ENCODE peak calls at places on chromosome 2, in eight cellular contexts. X is fibroblast of mammary gland, Q is nephron progenitor cell, B is lower leg skin, A is SK-N-SH, I is glutamatergic neuron, T is stomach, J is dorsolateral prefrontal cortex. D is an unnamed sample.

GRCh38 chr2:41907716-41908328 is 140.0 kb upstream of the PKDCC start:
- DNase-seq in X (no peak), Q (no peak), B (no peak), A (no peak), I (no peak), T (no peak), J (no peak), D (no peak)

GRCh38 chr2:218396688-218397501 is 2.8 kb upstream of the CTDSP1 start:
- DNase-seq in X (peak), Q (peak), B (peak), A (peak), I (no peak), T (peak), J (peak), D (peak)

GRCh38 chr2:196849895-196850294 is 40.7 kb upstream of the C2orf66 start:
- DNase-seq in X (peak), Q (no peak), B (no peak), A (peak), I (no peak), T (no peak), J (peak), D (no peak)

GRCh38 chr2:241230435-241230834 is 42.0 kb downstream of the ANO7 start:
- DNase-seq in X (no peak), Q (no peak), B (no peak), A (no peak), I (no peak), T (no peak), J (no peak), D (no peak)

GRCh38 chr2:119533560-119533959 is 9.3 kb upstream of the SCTR start:
- DNase-seq in X (no peak), Q (no peak), B (no peak), A (no peak), I (no peak), T (no peak), J (no peak), D (no peak)

GRCh38 chr2:157236404-157236803 is 21.1 kb upstream of the GALNT5 start:
- DNase-seq in X (no peak), Q (no peak), B (no peak), A (no peak), I (no peak), T (no peak), J (no peak), D (no peak)

GRCh38 chr2:133424876-133425275 is 143.4 kb downstream of the NCKAP5 start:
- DNase-seq in X (no peak), Q (no peak), B (no peak), A (no peak), I (no peak), T (no peak), J (no peak), D (no peak)

GRCh38 chr2:14712091-14712490 is 79.6 kb downstream of the LRATD1 start:
- DNase-seq in X (peak), Q (no peak), B (no peak), A (no peak), I (no peak), T (no peak), J (no peak), D (no peak)

GRCh38 chr2:118089015-118089800 is 937 bp downstream of the INSIG2 start:
- DNase-seq in X (peak), Q (peak), B (peak), A (peak), I (no peak), T (peak), J (peak), D (peak)

GRCh38 chr2:127032601-127033000 is 74.4 kb downstream of the BIN1 start:
- DNase-seq in X (peak), Q (no peak), B (no peak), A (no peak), I (no peak), T (no peak), J (no peak), D (no peak)

GRCh38 chr2:236764716-236765115 is 195.1 kb downstream of the ACKR3 start:
- DNase-seq in X (no peak), Q (no peak), B (no peak), A (no peak), I (no peak), T (no peak), J (no peak), D (no peak)

GRCh38 chr2:234363011-234363487 is 133.8 kb downstream of the ARL4C start:
- DNase-seq in X (peak), Q (peak), B (no peak), A (no peak), I (no peak), T (no peak), J (no peak), D (no peak)

GRCh38 chr2:232464534-232464865 is 8.5 kb downstream of the ALPI start:
- DNase-seq in X (no peak), Q (no peak), B (no peak), A (peak), I (no peak), T (no peak), J (no peak), D (no peak)

GRCh38 chr2:10428936-10429335 is 19.2 kb downstream of the ODC1 start:
- DNase-seq in X (no peak), Q (no peak), B (no peak), A (no peak), I (no peak), T (no peak), J (no peak), D (no peak)

GRCh38 chr2:109526442-109526970 is 87.3 kb downstream of the SEPTIN10 start:
- DNase-seq in X (no peak), Q (no peak), B (no peak), A (no peak), I (no peak), T (no peak), J (no peak), D (no peak)

GRCh38 chr2:162839419-162839818 is 852 bp upstream of the KCNH7 start:
- DNase-seq in X (no peak), Q (peak), B (no peak), A (peak), I (peak), T (no peak), J (peak), D (peak)

GRCh38 chr2:190062053-190062452 is 476 bp downstream of the MSTN start:
- DNase-seq in X (peak), Q (no peak), B (no peak), A (peak), I (no peak), T (no peak), J (no peak), D (no peak)

GRCh38 chr2:30234180-30234971 is 3.0 kb downstream of the LBH start:
- DNase-seq in X (peak), Q (no peak), B (no peak), A (no peak), I (no peak), T (peak), J (no peak), D (no peak)

GRCh38 chr2:191845248-191845715 is 1.6 kb downstream of the CAVIN2 start:
- DNase-seq in X (peak), Q (peak), B (no peak), A (no peak), I (peak), T (no peak), J (no peak), D (no peak)

GRCh38 chr2:196160966-196161365 is 10.4 kb downstream of the STK17B start:
- DNase-seq in X (no peak), Q (no peak), B (no peak), A (no peak), I (no peak), T (no peak), J (no peak), D (no peak)

GRCh38 chr2:230700447-230700846 is 12.2 kb upstream of the CAB39 start:
- DNase-seq in X (peak), Q (no peak), B (no peak), A (no peak), I (no peak), T (no peak), J (no peak), D (no peak)

GRCh38 chr2:7915302-7916200 is 766.3 kb upstream of the ID2 start:
- DNase-seq in X (peak), Q (no peak), B (no peak), A (no peak), I (no peak), T (no peak), J (no peak), D (no peak)

GRCh38 chr2:118046628-118047210 is 32.8 kb upstream of the CCDC93 start:
- DNase-seq in X (peak), Q (no peak), B (no peak), A (peak), I (no peak), T (no peak), J (no peak), D (peak)

GRCh38 chr2:202221873-202222272 is 16.5 kb downstream of the SUMO1 start:
- DNase-seq in X (no peak), Q (peak), B (no peak), A (peak), I (no peak), T (no peak), J (no peak), D (no peak)

GRCh38 chr2:235651643-235652042 is 157.8 kb downstream of the AGAP1 start:
- DNase-seq in X (no peak), Q (no peak), B (no peak), A (no peak), I (no peak), T (no peak), J (no peak), D (no peak)

GRCh38 chr2:65075176-65075575 is 19.0 kb downstream of the CEP68 start:
- DNase-seq in X (no peak), Q (no peak), B (no peak), A (no peak), I (no peak), T (no peak), J (no peak), D (no peak)

GRCh38 chr2:203594541-203594940 is 59.4 kb upstream of the RAPH1 start:
- DNase-seq in X (peak), Q (no peak), B (no peak), A (no peak), I (no peak), T (no peak), J (no peak), D (no peak)

GRCh38 chr2:1625281-1626001 is 118.9 kb downstream of the PXDN start:
- DNase-seq in X (peak), Q (no peak), B (no peak), A (peak), I (peak), T (no peak), J (peak), D (no peak)

GRCh38 chr2:45241061-45241561 is 231.9 kb upstream of the SIX2 start:
- DNase-seq in X (peak), Q (no peak), B (no peak), A (no peak), I (no peak), T (no peak), J (no peak), D (no peak)

GRCh38 chr2:106097370-106098000 is 96.6 kb downstream of the UXS1 start:
- DNase-seq in X (no peak), Q (no peak), B (no peak), A (no peak), I (no peak), T (no peak), J (no peak), D (no peak)

GRCh38 chr2:229921101-229921891 is 513 bp downstream of the TRIP12 start:
- DNase-seq in X (peak), Q (peak), B (peak), A (peak), I (peak), T (peak), J (peak), D (peak)

GRCh38 chr2:102735431-102736130 is 26.2 kb upstream of the TMEM182 start:
- DNase-seq in X (peak), Q (peak), B (no peak), A (no peak), I (peak), T (peak), J (no peak), D (no peak)

GRCh38 chr2:164126960-164127359 is 391.2 kb upstream of the FIGN start:
- DNase-seq in X (no peak), Q (no peak), B (no peak), A (no peak), I (no peak), T (no peak), J (no peak), D (no peak)
- TF ChIP-seq CTCF in X (peak), Q (no peak), B (no peak), A (peak), I (no peak), T (no peak), J (no peak), D (no peak)

GRCh38 chr2:150598383-150598782 is 110.9 kb upstream of the RND3 start:
- DNase-seq in X (no peak), Q (no peak), B (no peak), A (no peak), I (no peak), T (peak), J (no peak), D (no peak)

GRCh38 chr2:150594299-150594698 is 106.8 kb upstream of the RND3 start:
- DNase-seq in X (no peak), Q (no peak), B (no peak), A (no peak), I (no peak), T (no peak), J (no peak), D (no peak)

GRCh38 chr2:150601280-150602038 is 114.0 kb upstream of the RND3 start:
- DNase-seq in X (no peak), Q (no peak), B (no peak), A (no peak), I (no peak), T (no peak), J (no peak), D (no peak)

GRCh38 chr2:150596071-150596470 is 108.6 kb upstream of the RND3 start:
- DNase-seq in X (no peak), Q (no peak), B (no peak), A (no peak), I (no peak), T (no peak), J (no peak), D (no peak)

DNA sequence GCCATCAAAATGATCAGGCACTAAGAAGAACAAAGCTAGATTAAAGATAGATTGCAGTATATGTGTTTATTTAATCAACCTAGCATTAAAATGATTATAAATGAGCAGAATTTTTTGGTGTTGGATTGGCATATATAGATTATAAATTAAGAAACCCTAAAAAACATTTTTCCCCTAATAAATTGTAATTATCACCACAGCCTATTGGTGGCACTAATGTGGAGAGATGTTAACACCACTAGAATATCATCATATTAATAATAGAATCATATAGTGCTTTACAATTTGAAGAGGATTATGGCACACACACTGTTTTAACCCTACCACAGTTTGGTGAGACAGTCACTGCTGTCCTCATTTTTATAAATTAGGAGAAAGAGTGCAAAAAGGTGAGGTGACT is 112.4 kb upstream of the RND3 start:
- DNase-seq in X (no peak), Q (no peak), B (no peak), A (no peak), I (no peak), T (no peak), J (no peak), D (no peak)
- TF ChIP-seq CTCF in X (peak), Q (no peak), B (no peak), A (peak), I (no peak), T (no peak), J (no peak), D (no peak)

GRCh38 chr2:205139822-205140612 is 542.3 kb upstream of the NRP2 start:
- DNase-seq in X (no peak), Q (peak), B (peak), A (no peak), I (peak), T (peak), J (no peak), D (no peak)

GRCh38 chr2:205145888-205146287 is 536.4 kb upstream of the NRP2 start:
- DNase-seq in X (no peak), Q (no peak), B (no peak), A (no peak), I (no peak), T (no peak), J (no peak), D (no peak)

GRCh38 chr2:205141381-205141780 is 540.9 kb upstream of the NRP2 start:
- DNase-seq in X (no peak), Q (no peak), B (no peak), A (no peak), I (no peak), T (no peak), J (no peak), D (no peak)
- TF ChIP-seq CTCF in X (no peak), Q (no peak), B (no peak), A (no peak), I (no peak), T (no peak), J (no peak), D (no peak)

DNA sequence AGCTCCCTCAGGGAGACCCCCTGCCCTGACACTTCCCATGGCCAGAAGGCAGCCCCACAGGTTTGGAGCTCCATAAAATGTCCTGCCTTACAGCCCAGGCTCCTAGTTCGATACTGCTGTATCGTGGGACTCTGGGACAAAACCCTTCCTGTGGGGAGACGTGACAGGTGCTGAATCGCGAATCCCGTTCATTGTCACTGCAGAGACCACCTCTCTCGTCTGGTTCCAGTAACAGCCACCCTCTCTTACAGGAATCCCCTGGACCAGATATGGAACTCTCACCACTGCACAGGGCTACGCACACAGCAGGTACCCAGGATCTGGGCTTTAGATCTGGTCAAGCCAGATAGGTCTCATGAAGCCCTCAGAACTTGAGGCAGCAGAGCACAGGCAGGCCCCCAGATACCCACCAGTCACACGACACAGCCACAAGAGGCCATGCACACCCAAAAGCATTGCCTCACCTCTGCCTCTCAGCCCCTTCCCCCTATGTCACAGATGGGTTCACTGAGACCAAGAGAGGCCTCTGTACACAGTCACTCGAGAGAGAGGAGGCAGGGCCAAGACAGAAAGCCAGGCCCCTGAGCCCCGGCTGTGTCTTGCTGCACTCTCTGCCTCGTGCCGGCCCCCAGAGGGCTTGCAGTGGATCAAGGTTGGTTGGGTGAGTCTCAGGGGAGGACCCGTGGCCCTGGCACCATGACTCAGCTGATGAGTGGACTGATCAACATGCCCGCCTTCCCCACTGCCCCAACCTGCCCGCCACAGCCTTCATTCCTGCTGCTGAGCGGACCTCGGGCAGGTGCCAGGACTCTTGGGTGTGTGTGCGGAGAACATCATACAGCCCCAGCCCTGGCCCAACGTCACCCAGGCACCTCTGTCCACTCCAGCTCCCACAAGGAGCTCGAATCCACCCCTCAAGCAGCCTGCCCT is 7.6 kb downstream of the SDC1 start:
- DNase-seq in X (no peak), Q (no peak), B (no peak), A (no peak), I (no peak), T (peak), J (no peak), D (no peak)
- TF ChIP-seq CTCF in X (no peak), Q (no peak), B (no peak), A (no peak), I (no peak), T (no peak), J (no peak), D (no peak)

GRCh38 chr2:134491796-134492441 is 226.9 kb downstream of the TMEM163 start:
- DNase-seq in X (no peak), Q (no peak), B (no peak), A (peak), I (no peak), T (peak), J (no peak), D (no peak)
- TF ChIP-seq CTCF in X (no peak), Q (no peak), B (no peak), A (peak), I (no peak), T (no peak), J (no peak), D (no peak)

D was measured in GM13976.